ENCODE peak calls at places on chromosome 3, in six cellular contexts. R, H, J, K, X and P are unnamed samples.

GRCh38 chr3:160755776-160756304 is at the start of gene PPM1L:
- DNase-seq in J (peak), K (peak), X (peak), R (no peak), H (peak), P (peak)

GRCh38 chr3:83849331-83849730 is 1109.5 kb upstream of the CADM2 start:
- DNase-seq in K (no peak), X (no peak), J (no peak), H (peak), R (no peak), P (no peak)

GRCh38 chr3:194439915-194440550 is 41.0 kb upstream of the GP5 start:
- DNase-seq in X (peak), R (no peak), J (no peak), K (no peak), H (no peak), P (no peak)

GRCh38 chr3:138688871-138689299 is 80.3 kb downstream of the FAIM start:
- DNase-seq in H (no peak), K (no peak), J (no peak), X (no peak), R (peak), P (no peak)

GRCh38 chr3:36705015-36705414 is 59.3 kb downstream of the DCLK3 start:
- DNase-seq in X (no peak), R (no peak), H (no peak), K (no peak), J (no peak), P (no peak)

GRCh38 chr3:138846350-138846756 is 11.6 kb upstream of the PIK3CB start:
- DNase-seq in J (no peak), X (no peak), K (no peak), H (no peak), R (peak), P (no peak)

GRCh38 chr3:12948891-12949711 is 107.7 kb upstream of the RPL32 start:
- DNase-seq in J (peak), K (no peak), R (no peak), X (no peak), H (peak), P (no peak)

GRCh38 chr3:189908646-189909045 is 212.1 kb downstream of the P3H2 start:
- DNase-seq in J (peak), R (peak), H (peak), X (no peak), K (no peak), P (no peak)